ENCODE peak calls at places on chromosomes 12 and 14, in five cellular contexts. N, Q, B, U and T are unnamed samples.

GRCh38 chr12:109331546-109331945 is 16.2 kb upstream of the MYO1H start:
- DNase-seq in Q (no peak), U (no peak), N (no peak), B (no peak), T (peak; percentile 64)

GRCh38 chr12:12224240-12224940 is 42.5 kb downstream of the LRP6 start:
- DNase-seq in B (no peak), N (no peak), U (no peak), Q (no peak), T (no peak)

GRCh38 chr14:75127903-75128595 is 1.2 kb upstream of the NEK9 start:
- DNase-seq in N (no peak), Q (no peak), U (no peak), B (no peak), T (no peak)

GRCh38 chr12:47909839-47910465 is 5.2 kb upstream of the VDR start:
- DNase-seq in B (no peak), N (no peak), Q (no peak), U (no peak), T (no peak)

GRCh38 chr12:23611320-23611719 is 338.1 kb downstream of the SOX5 start:
- DNase-seq in N (no peak), B (no peak), U (no peak), Q (no peak), T (no peak)

GRCh38 chr12:100345020-100345767 is 11.7 kb upstream of the SLC17A8 start:
- DNase-seq in N (no peak), Q (no peak), U (no peak), B (no peak), T (no peak)

GRCh38 chr12:104573-105081 is 38.1 kb downstream of the IQSEC3 start:
- DNase-seq in Q (no peak), B (no peak), N (no peak), U (no peak), T (no peak)

GRCh38 chr12:53775478-53776145 is 23.8 kb upstream of the CISTR start:
- DNase-seq in N (no peak), Q (no peak), B (no peak), U (no peak), T (no peak)

GRCh38 chr12:48998497-48999353 is 450 bp downstream of the DDN start:
- DNase-seq in U (no peak), N (no peak), Q (no peak), B (peak; percentile 37), T (no peak)

GRCh38 chr12:124303579-124304313 is 8.9 kb downstream of the RFLNA start:
- DNase-seq in U (no peak), B (peak; percentile 20), Q (no peak), N (no peak), T (no peak)

GRCh38 chr12:114412307-114412706 is 6.4 kb upstream of the TBX5 start:
- DNase-seq in Q (no peak), B (no peak), N (no peak), U (no peak), T (no peak)

GRCh38 chr14:42508209-42508946 is 901.7 kb downstream of the LRFN5 start:
- DNase-seq in N (no peak), U (no peak), Q (no peak), B (no peak), T (no peak)

GRCh38 chr12:104547239-104547638 is 90.5 kb downstream of the CHST11 start:
- DNase-seq in U (no peak), N (no peak), B (no peak), Q (no peak), T (no peak)

GRCh38 chr14:75293920-75294648 is 15.5 kb downstream of the FOS start:
- DNase-seq in U (peak; percentile 95), N (peak; percentile 99), B (peak; percentile 95), Q (peak; percentile 94), T (peak; percentile 94)

GRCh38 chr14:77709412-77709811 is 1.5 kb downstream of the SLIRP start:
- DNase-seq in U (no peak), N (no peak), B (no peak), Q (no peak), T (no peak)

GRCh38 chr14:99708449-99708848 is 24.4 kb downstream of the CYP46A1 start:
- DNase-seq in U (no peak), N (peak; percentile 31), Q (no peak), B (no peak), T (no peak)

GRCh38 chr12:19783547-19784444 is 344.5 kb downstream of the AEBP2 start:
- DNase-seq in U (no peak), N (no peak), Q (no peak), B (peak; percentile 69), T (peak; percentile 59)

GRCh38 chr14:47186491-47186890 is 488.9 kb downstream of the MDGA2 start:
- DNase-seq in U (no peak), N (no peak), Q (no peak), B (no peak), T (no peak)

GRCh38 chr12:108955225-108955835 is 65.5 kb downstream of the SVOP start:
- DNase-seq in B (no peak), U (peak; percentile 82), Q (no peak), N (no peak), T (peak; percentile 85)

GRCh38 chr14:88535813-88536212 is 19.0 kb downstream of the PTPN21 start:
- DNase-seq in N (no peak), B (no peak), U (no peak), Q (no peak), T (no peak)

GRCh38 chr14:89443002-89443660 is 26.1 kb upstream of the FOXN3 start:
- DNase-seq in U (no peak), Q (no peak), B (no peak), N (no peak), T (no peak)

GRCh38 chr14:26897186-26897585 is 299.4 kb upstream of the NOVA1 start:
- DNase-seq in N (no peak), Q (no peak), B (no peak), U (no peak), T (no peak)